ENCODE peak calls at places on chromosome 4, in four cellular contexts. O is SK-N-SH, F is HepG2, Q is K562. V is an unnamed sample.

GRCh38 chr4:166501941-166502382 is 628.9 kb downstream of the TLL1 start:
- DNase-seq in O (peak; percentile 38), F (peak; percentile 40), Q (peak; percentile 6), V (no peak)

GRCh38 chr4:22299678-22300077 is 216.2 kb downstream of the ADGRA3 start:
- DNase-seq in O (no peak), F (no peak), Q (no peak), V (no peak)

GRCh38 chr4:26412381-26413372 is 77.6 kb downstream of the CCKAR start:
- DNase-seq in O (no peak), F (no peak), Q (no peak), V (no peak)

GRCh38 chr4:41712413-41712812 is 36.1 kb downstream of the PHOX2B start:
- DNase-seq in O (no peak), F (no peak), Q (no peak), V (no peak)

GRCh38 chr4:173264245-173264959 is 69.8 kb downstream of the HMGB2 start:
- DNase-seq in O (peak; percentile 36), F (no peak), Q (peak; percentile 86), V (no peak)

GRCh38 chr4:55447826-55448225 is 52.1 kb downstream of the TMEM165 start:
- DNase-seq in O (no peak), F (no peak), Q (no peak), V (no peak)

GRCh38 chr4:82284475-82284857 is 89.3 kb downstream of the HNRNPD start:
- DNase-seq in O (no peak), F (no peak), Q (no peak), V (no peak)

GRCh38 chr4:110950721-110951120 is 327.8 kb upstream of the PITX2 start:
- DNase-seq in O (no peak), F (no peak), Q (no peak), V (no peak)

GRCh38 chr4:184815046-184815877 is 10.5 kb downstream of the ACSL1 start:
- DNase-seq in O (peak; percentile 78), F (peak; percentile 74), Q (peak; percentile 86), V (peak; percentile 89)

GRCh38 chr4:30103455-30103854 is 616.7 kb upstream of the PCDH7 start:
- DNase-seq in O (no peak), F (no peak), Q (no peak), V (no peak)

GRCh38 chr4:185578284-185578683 is 43.0 kb upstream of the PDLIM3 start:
- DNase-seq in O (no peak), F (no peak), Q (no peak), V (no peak)

GRCh38 chr4:17939061-17939460 is 82.5 kb downstream of the LCORL start:
- DNase-seq in O (no peak), F (no peak), Q (no peak), V (no peak)

GRCh38 chr4:177214935-177215334 is 94.7 kb upstream of the NEIL3 start:
- DNase-seq in O (no peak), F (no peak), Q (no peak), V (no peak)

GRCh38 chr4:153156263-153156662 is 48.0 kb upstream of the TRIM2 start:
- DNase-seq in O (no peak), F (no peak), Q (peak; percentile 52), V (no peak)

GRCh38 chr4:89108068-89108467 is 3.3 kb upstream of the TIGD2 start:
- DNase-seq in O (no peak), F (no peak), Q (no peak), V (no peak)

GRCh38 chr4:125244848-125245450 is 69.8 kb upstream of the FAT4 start:
- DNase-seq in O (no peak), F (no peak), Q (no peak), V (no peak)

GRCh38 chr4:92234393-92235176 is 69.2 kb upstream of the GRID2 start:
- DNase-seq in O (no peak), F (peak; percentile 39), Q (no peak), V (no peak)

GRCh38 chr4:75099321-75099720 is 166.4 kb downstream of the PARM1 start:
- DNase-seq in O (no peak), F (no peak), Q (no peak), V (peak; percentile 56)

GRCh38 chr4:44257461-44257860 is 191.1 kb downstream of the KCTD8 start:
- DNase-seq in O (no peak), F (no peak), Q (no peak), V (no peak)

GRCh38 chr4:168636506-168637176 is 139.8 kb downstream of the PALLD start:
- DNase-seq in O (no peak), F (no peak), Q (no peak), V (no peak)

GRCh38 chr4:116849620-116850019 is 235.8 kb downstream of the TRAM1L1 start:
- DNase-seq in O (no peak), F (no peak), Q (no peak), V (no peak)

GRCh38 chr4:145840162-145840768 is 98.4 kb downstream of the ZNF827 start:
- DNase-seq in O (peak; percentile 62), F (peak; percentile 45), Q (peak; percentile 18), V (peak; percentile 32)

GRCh38 chr4:79917246-79917645 is 155.8 kb downstream of the ANTXR2 start:
- DNase-seq in O (no peak), F (peak; percentile 43), Q (peak; percentile 73), V (peak; percentile 8)

GRCh38 chr4:48290146-48290772 is 20.6 kb upstream of the TEC start:
- DNase-seq in O (peak; percentile 49), F (peak; percentile 19), Q (peak; percentile 60), V (no peak)

GRCh38 chr4:138158746-138159297 is 83.3 kb downstream of the SLC7A11 start:
- DNase-seq in O (no peak), F (no peak), Q (peak; percentile 2), V (no peak)

GRCh38 chr4:101066586-101066985 is 280.7 kb downstream of the PPP3CA start:
- DNase-seq in O (no peak), F (no peak), Q (no peak), V (no peak)

GRCh38 chr4:8507251-8507570 is 66.6 kb downstream of the TRMT44 start:
- DNase-seq in O (no peak), F (no peak), Q (no peak), V (no peak)

GRCh38 chr4:87953776-87954175 is 21.7 kb upstream of the SPP1 start:
- DNase-seq in O (no peak), F (no peak), Q (no peak), V (no peak)

GRCh38 chr4:2638730-2639129 is 102.3 kb downstream of the FAM193A start:
- DNase-seq in O (no peak), F (no peak), Q (no peak), V (no peak)

GRCh38 chr4:2290974-2291704 is 29.2 kb upstream of the MXD4 start:
- DNase-seq in O (peak; percentile 37), F (no peak), Q (no peak), V (no peak)

GRCh38 chr4:121950212-121950679 is 1.6 kb downstream of the TRPC3 start:
- DNase-seq in O (peak; percentile 86), F (peak; percentile 20), Q (peak; percentile 77), V (no peak)

GRCh38 chr4:41510179-41510578 is 27.8 kb upstream of the LIMCH1 start:
- DNase-seq in O (no peak), F (no peak), Q (no peak), V (no peak)

GRCh38 chr4:159016527-159017137 is 86.2 kb upstream of the RAPGEF2 start:
- DNase-seq in O (peak; percentile 15), F (peak; percentile 53), Q (peak; percentile 70), V (peak; percentile 56)

DNA sequence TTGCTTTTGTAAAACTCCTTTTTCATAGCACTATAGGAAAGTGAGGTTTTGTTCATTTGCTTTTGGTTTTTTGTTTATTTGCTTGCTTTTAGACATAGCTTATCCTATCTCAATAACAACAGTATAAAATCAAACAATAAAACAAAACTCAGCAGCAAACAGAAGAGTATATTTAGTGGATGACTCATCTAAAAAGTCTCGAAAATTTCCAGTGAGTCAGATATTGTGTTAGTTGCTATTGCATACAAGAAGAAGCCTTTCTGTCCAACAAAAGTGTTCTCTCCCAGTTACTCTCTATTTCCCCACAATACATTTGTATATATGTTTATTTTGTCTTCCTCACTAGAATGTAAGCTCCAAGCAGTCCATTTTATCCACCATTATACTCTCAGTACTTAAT is 36.0 kb upstream of the NPNT start:
- DNase-seq in O (no peak), F (peak; percentile 13), Q (no peak), V (peak; percentile 9)
- TF ChIP-seq NFIC in O (no peak), F (no peak), Q (no peak), V (peak; percentile 50)

GRCh38 chr4:70737006-70737405 is 15.2 kb downstream of the RUFY3 start:
- DNase-seq in O (no peak), F (no peak), Q (no peak), V (no peak)

GRCh38 chr4:70737409-70737808 is 15.6 kb downstream of the RUFY3 start:
- DNase-seq in O (no peak), F (no peak), Q (no peak), V (no peak)

GRCh38 chr4:70734971-70735370 is 13.2 kb downstream of the RUFY3 start:
- DNase-seq in O (no peak), F (no peak), Q (no peak), V (no peak)

GRCh38 chr4:70739496-70740337 is 18.0 kb downstream of the RUFY3 start:
- DNase-seq in O (no peak), F (peak; percentile 13), Q (no peak), V (no peak)

DNA sequence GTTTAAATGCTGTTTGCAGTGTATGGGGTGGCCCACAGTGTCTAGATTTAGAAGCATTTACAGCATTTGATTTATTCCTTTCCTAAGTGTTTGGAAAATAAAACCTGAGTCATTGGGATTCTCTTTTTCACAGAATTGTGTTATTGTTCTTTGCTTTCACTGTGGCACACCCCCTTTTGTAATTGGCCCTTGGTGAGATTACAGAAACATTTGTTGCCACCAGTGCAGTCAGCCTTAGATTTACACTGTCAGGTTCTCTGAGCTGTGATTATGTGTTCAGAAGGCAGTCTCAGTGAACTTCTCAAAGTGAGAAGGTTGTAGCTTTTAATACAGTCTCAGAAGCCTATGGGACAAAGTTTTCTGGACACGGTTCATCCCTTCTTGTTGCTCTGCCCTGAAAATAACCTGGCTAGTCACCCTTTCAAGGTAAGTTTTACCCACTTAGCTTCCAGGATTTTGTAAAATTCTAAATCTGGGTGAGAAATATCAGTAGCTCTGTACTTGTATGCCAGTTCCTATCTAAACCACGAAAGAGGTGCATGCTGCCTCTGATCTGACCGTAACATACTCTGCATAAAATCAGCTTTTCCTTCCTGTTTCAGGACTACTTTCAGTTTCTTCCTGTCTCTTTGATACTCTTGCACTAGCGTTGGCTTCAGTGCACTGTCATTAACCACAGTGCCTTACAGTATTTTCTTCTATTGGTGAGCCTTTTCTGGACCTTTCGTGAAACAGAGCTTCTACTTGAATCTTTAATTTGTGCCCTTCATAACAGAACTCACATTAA is 12.6 kb downstream of the RUFY3 start:
- DNase-seq in O (no peak), F (peak; percentile 12), Q (no peak), V (peak; percentile 74)
- TF ChIP-seq ZBTB33 in O (no peak), F (no peak), Q (no peak), V (no peak)

DNA sequence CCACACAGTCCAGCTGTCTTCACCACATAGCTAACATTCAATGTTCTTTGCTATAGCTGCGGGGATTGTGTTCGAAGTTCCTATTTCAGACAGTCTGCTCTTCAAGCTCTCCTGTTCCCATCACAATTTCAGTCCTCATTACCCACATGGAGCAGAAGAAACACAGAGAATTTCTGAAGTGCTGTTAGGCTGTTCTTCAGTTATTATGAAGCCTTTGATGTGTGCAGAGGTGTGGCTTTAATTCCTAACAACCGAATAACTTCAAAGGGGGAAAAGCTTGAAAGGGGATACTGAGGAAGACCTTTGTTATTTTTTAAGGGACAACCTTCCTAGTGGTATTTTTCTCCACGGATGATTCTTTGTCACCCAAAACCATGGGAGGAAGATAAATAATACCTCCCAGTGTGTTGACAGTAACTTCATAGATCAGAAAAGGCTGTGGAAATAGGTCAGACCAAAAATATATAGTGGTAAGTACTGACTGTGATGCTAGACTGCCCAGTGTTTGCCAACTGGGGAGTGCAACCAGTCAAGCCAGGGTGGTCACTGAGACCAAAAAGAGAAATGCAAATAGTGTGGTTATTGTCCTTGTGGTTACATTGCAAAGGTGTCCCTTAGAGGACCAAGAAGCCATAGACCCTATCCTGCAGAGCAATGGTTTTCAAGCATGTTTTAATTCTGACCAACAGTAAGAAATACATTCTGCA is 52.1 kb downstream of the PRKG2 start:
- DNase-seq in O (no peak), F (no peak), Q (no peak), V (no peak)
- TF ChIP-seq NFIC in O (no peak), F (no peak), Q (no peak), V (no peak)

GRCh38 chr4:99885063-99885664 is 9.1 kb downstream of the LAMTOR3 start:
- DNase-seq in O (peak; percentile 23), F (peak; percentile 21), Q (peak; percentile 62), V (no peak)
- TF ChIP-seq ZBTB33 in O (no peak), F (no peak), Q (no peak), V (no peak)